ENCODE peak calls at places on chromosomes 6 and 20, in seven cellular contexts. One of them, this sample, is unnamed.

GRCh38 chr6:111215134-111215533 is 127.8 kb downstream of the SLC16A10 start:
- DNase-seq in CD8-positive, alpha-beta T cell: no peak
- DNase-seq in thoracic aorta: no peak
- DNase-seq in IMR-90: no peak
- DNase-seq in A549: no peak
- DNase-seq in body of pancreas: no peak
- DNase-seq in heart right ventricle: no peak
- DNase-seq in this sample: no peak

GRCh38 chr20:5539656-5540055 is 210.5 kb upstream of the SHLD1 start:
- DNase-seq in CD8-positive, alpha-beta T cell: no peak
- DNase-seq in thoracic aorta: no peak
- DNase-seq in IMR-90: no peak
- DNase-seq in A549: no peak
- DNase-seq in body of pancreas: no peak
- DNase-seq in heart right ventricle: no peak
- DNase-seq in this sample: no peak

GRCh38 chr20:21110811-21111210 is 4.7 kb upstream of the LINC00237 start:
- DNase-seq in CD8-positive, alpha-beta T cell: no peak
- DNase-seq in thoracic aorta: no peak
- DNase-seq in IMR-90: no peak
- DNase-seq in A549: no peak
- DNase-seq in body of pancreas: no peak
- DNase-seq in heart right ventricle: no peak
- DNase-seq in this sample: no peak

GRCh38 chr6:62445521-62445920 is 159.5 kb upstream of the KHDRBS2 start:
- DNase-seq in CD8-positive, alpha-beta T cell: no peak
- DNase-seq in thoracic aorta: no peak
- DNase-seq in IMR-90: no peak
- DNase-seq in A549: no peak
- DNase-seq in body of pancreas: no peak
- DNase-seq in heart right ventricle: no peak
- DNase-seq in this sample: no peak

GRCh38 chr6:41685641-41686380 is 47.5 kb downstream of the MDFI start:
- DNase-seq in CD8-positive, alpha-beta T cell: no peak
- DNase-seq in thoracic aorta: no peak
- DNase-seq in IMR-90: no peak
- DNase-seq in A549: no peak
- DNase-seq in body of pancreas: no peak
- DNase-seq in heart right ventricle: no peak
- DNase-seq in this sample: no peak

GRCh38 chr6:26251354-26252081 is 113.5 kb upstream of the BTN3A2 start:
- DNase-seq in CD8-positive, alpha-beta T cell: peak; percentile 47
- DNase-seq in thoracic aorta: no peak
- DNase-seq in IMR-90: peak; percentile 95
- DNase-seq in A549: no peak
- DNase-seq in body of pancreas: peak; percentile 12
- DNase-seq in heart right ventricle: peak; percentile 23
- DNase-seq in this sample: no peak

GRCh38 chr20:58927490-58928061 is 53.5 kb upstream of the NELFCD start:
- DNase-seq in CD8-positive, alpha-beta T cell: no peak
- DNase-seq in thoracic aorta: no peak
- DNase-seq in IMR-90: no peak
- DNase-seq in A549: no peak
- DNase-seq in body of pancreas: no peak
- DNase-seq in heart right ventricle: no peak
- DNase-seq in this sample: no peak

GRCh38 chr20:58195047-58195446 is 33.4 kb downstream of the ANKRD60 start:
- DNase-seq in CD8-positive, alpha-beta T cell: no peak
- DNase-seq in thoracic aorta: no peak
- DNase-seq in IMR-90: no peak
- DNase-seq in A549: no peak
- DNase-seq in body of pancreas: no peak
- DNase-seq in heart right ventricle: no peak
- DNase-seq in this sample: no peak

GRCh38 chr6:40187654-40188053 is 253.4 kb upstream of the MOCS1 start:
- DNase-seq in CD8-positive, alpha-beta T cell: no peak
- DNase-seq in thoracic aorta: no peak
- DNase-seq in IMR-90: no peak
- DNase-seq in A549: no peak
- DNase-seq in body of pancreas: no peak
- DNase-seq in heart right ventricle: no peak
- DNase-seq in this sample: no peak

GRCh38 chr6:40183902-40184301 is 249.6 kb upstream of the MOCS1 start:
- DNase-seq in CD8-positive, alpha-beta T cell: no peak
- DNase-seq in thoracic aorta: no peak
- DNase-seq in IMR-90: no peak
- DNase-seq in A549: no peak
- DNase-seq in body of pancreas: no peak
- DNase-seq in heart right ventricle: no peak
- DNase-seq in this sample: no peak

GRCh38 chr6:40188931-40189330 is 254.7 kb upstream of the MOCS1 start:
- DNase-seq in CD8-positive, alpha-beta T cell: no peak
- DNase-seq in thoracic aorta: no peak
- DNase-seq in IMR-90: no peak
- DNase-seq in A549: no peak
- DNase-seq in body of pancreas: no peak
- DNase-seq in heart right ventricle: no peak
- DNase-seq in this sample: no peak

GRCh38 chr6:40181367-40181766 is 247.1 kb upstream of the MOCS1 start:
- DNase-seq in CD8-positive, alpha-beta T cell: no peak
- DNase-seq in thoracic aorta: no peak
- DNase-seq in IMR-90: no peak
- DNase-seq in A549: no peak
- DNase-seq in body of pancreas: no peak
- DNase-seq in heart right ventricle: no peak
- DNase-seq in this sample: no peak

GRCh38 chr6:40185486-40185885 is 251.2 kb upstream of the MOCS1 start:
- DNase-seq in CD8-positive, alpha-beta T cell: no peak
- DNase-seq in thoracic aorta: no peak
- DNase-seq in IMR-90: no peak
- DNase-seq in A549: no peak
- DNase-seq in body of pancreas: no peak
- DNase-seq in heart right ventricle: no peak
- DNase-seq in this sample: no peak
- H3K9me3 ChIP-seq in CD8-positive, alpha-beta T cell: no peaks in the 10 kb centered on the region
- H3K9me3 ChIP-seq in thoracic aorta: peaks cover 7% of the 10 kb centered on the region
- H3K9me3 ChIP-seq in IMR-90: peaks cover 6% of the 10 kb centered on the region
- H3K9me3 ChIP-seq in A549: no peaks in the 10 kb centered on the region
- H3K9me3 ChIP-seq in body of pancreas: no peaks in the 10 kb centered on the region
- H3K9me3 ChIP-seq in heart right ventricle: peaks cover 11% of the 10 kb centered on the region
- H3K9me3 ChIP-seq in this sample: no peaks in the 10 kb centered on the region

DNA sequence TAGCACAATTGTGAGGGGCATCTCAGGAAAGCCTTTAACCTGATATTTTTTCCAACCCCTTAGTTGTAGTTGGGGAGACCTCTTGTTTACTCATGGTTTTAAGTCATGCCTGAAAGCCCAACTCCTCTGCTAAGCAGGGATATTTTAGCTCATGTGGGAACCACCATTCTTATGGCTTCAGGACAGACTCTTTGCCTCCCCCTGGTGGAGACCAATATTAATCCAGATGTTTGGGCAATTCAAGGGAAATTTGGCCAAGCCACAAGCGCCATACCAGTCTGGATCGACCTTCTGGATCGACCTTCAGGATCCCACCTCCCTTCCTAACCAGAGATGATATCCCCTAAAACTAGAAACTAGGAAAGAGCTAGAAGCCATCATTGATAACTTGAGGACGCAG is 211.2 kb downstream of the C6orf118 start:
- DNase-seq in CD8-positive, alpha-beta T cell: no peak
- DNase-seq in thoracic aorta: no peak
- DNase-seq in IMR-90: no peak
- DNase-seq in A549: peak; percentile 28
- DNase-seq in body of pancreas: no peak
- DNase-seq in heart right ventricle: no peak
- DNase-seq in this sample: no peak
- H3K9me3 ChIP-seq in CD8-positive, alpha-beta T cell: no peaks in the 10 kb centered on the region
- H3K9me3 ChIP-seq in thoracic aorta: peaks cover 4% of the 10 kb centered on the region
- H3K9me3 ChIP-seq in IMR-90: peaks cover 18% of the 10 kb centered on the region
- H3K9me3 ChIP-seq in A549: no peaks in the 10 kb centered on the region
- H3K9me3 ChIP-seq in body of pancreas: no peaks in the 10 kb centered on the region
- H3K9me3 ChIP-seq in heart right ventricle: no peaks in the 10 kb centered on the region
- H3K9me3 ChIP-seq in this sample: no peaks in the 10 kb centered on the region

DNA sequence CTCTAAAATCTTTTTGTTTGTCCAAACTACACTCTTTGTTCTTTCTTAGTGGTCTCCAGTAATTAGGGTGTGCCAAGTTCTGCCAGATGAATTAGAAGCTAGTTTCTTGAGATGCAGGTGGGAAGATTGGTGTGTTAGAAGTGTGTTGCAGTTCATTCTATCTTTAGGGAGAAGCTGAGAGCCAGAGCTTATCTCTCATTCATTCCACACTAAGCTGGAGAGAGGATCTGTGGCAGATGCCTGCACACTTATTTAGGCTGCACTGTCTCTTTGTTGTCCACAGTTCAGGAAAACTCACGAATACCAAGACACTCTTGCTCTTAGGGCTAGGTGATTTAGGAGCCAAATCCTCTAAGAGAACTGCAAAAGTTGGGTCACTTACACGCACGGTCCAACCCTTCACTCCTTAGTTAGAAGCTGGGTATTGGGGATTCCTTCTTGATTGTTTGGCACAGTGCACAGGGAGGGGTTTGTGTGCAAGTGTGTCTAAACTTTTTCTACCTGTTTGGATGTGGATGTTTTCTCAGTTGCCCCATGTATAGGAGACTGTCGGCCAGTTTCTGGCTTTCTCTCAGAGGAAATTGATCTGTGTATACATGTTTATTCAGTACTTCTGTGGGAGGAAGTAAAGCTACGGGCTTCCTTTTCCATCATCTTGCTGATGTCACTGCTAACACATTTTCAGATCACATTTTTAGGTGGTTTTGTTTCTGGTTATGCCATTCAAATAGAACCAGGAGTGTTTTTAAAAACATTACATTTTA is 49.5 kb downstream of the SMAP1 start:
- DNase-seq in CD8-positive, alpha-beta T cell: no peak
- DNase-seq in thoracic aorta: no peak
- DNase-seq in IMR-90: no peak
- DNase-seq in A549: no peak
- DNase-seq in body of pancreas: no peak
- DNase-seq in heart right ventricle: no peak
- DNase-seq in this sample: no peak
- H3K9me3 ChIP-seq in CD8-positive, alpha-beta T cell: peaks cover 8% of the 10 kb centered on the region
- H3K9me3 ChIP-seq in thoracic aorta: peaks cover 16% of the 10 kb centered on the region
- H3K9me3 ChIP-seq in IMR-90: peaks cover 8% of the 10 kb centered on the region
- H3K9me3 ChIP-seq in A549: peaks cover 4% of the 10 kb centered on the region
- H3K9me3 ChIP-seq in body of pancreas: no peaks in the 10 kb centered on the region
- H3K9me3 ChIP-seq in heart right ventricle: peaks cover 21% of the 10 kb centered on the region
- H3K9me3 ChIP-seq in this sample: no peaks in the 10 kb centered on the region

DNA sequence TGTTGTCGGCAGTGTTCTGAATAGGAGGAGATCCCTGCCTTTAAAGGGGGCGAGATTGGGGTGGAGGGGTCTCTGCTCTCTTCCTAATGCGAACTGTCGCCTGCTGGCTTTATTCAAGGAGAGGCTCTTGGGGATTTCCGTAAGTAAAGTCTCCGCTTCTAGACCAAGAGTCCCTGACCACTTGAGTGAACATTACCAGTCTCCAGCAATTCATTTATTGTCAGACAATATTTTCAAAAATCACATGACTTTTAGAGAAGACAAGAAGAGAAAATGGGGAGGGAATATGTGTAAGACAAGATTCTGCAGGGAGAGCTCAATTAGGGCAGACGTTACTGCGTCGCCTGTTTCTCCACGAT is 21.2 kb downstream of the POM121L2 start:
- DNase-seq in CD8-positive, alpha-beta T cell: no peak
- DNase-seq in thoracic aorta: no peak
- DNase-seq in IMR-90: no peak
- DNase-seq in A549: no peak
- DNase-seq in body of pancreas: no peak
- DNase-seq in heart right ventricle: no peak
- DNase-seq in this sample: no peak
- H3K9me3 ChIP-seq in CD8-positive, alpha-beta T cell: peaks cover 12% of the 10 kb centered on the region
- H3K9me3 ChIP-seq in thoracic aorta: no peaks in the 10 kb centered on the region
- H3K9me3 ChIP-seq in IMR-90: no peaks in the 10 kb centered on the region
- H3K9me3 ChIP-seq in A549: no peaks in the 10 kb centered on the region
- H3K9me3 ChIP-seq in body of pancreas: no peaks in the 10 kb centered on the region
- H3K9me3 ChIP-seq in heart right ventricle: no peaks in the 10 kb centered on the region
- H3K9me3 ChIP-seq in this sample: peaks cover 24% of the 10 kb centered on the region

GRCh38 chr20:56247954-56248782 is at the start of gene MC3R:
- DNase-seq in CD8-positive, alpha-beta T cell: peak; percentile 32
- DNase-seq in thoracic aorta: no peak
- DNase-seq in IMR-90: peak; percentile 30
- DNase-seq in A549: peak; percentile 63
- DNase-seq in body of pancreas: peak; percentile 58
- DNase-seq in heart right ventricle: peak; percentile 22
- DNase-seq in this sample: no peak

GRCh38 chr20:56245761-56246160 is 2.8 kb upstream of the MC3R start:
- DNase-seq in CD8-positive, alpha-beta T cell: no peak
- DNase-seq in thoracic aorta: no peak
- DNase-seq in IMR-90: no peak
- DNase-seq in A549: no peak
- DNase-seq in body of pancreas: no peak
- DNase-seq in heart right ventricle: no peak
- DNase-seq in this sample: no peak

GRCh38 chr20:56249244-56249955 is 868 bp downstream of the MC3R start:
- DNase-seq in CD8-positive, alpha-beta T cell: no peak
- DNase-seq in thoracic aorta: no peak
- DNase-seq in IMR-90: no peak
- DNase-seq in A549: peak; percentile 37
- DNase-seq in body of pancreas: no peak
- DNase-seq in heart right ventricle: no peak
- DNase-seq in this sample: no peak

DNA sequence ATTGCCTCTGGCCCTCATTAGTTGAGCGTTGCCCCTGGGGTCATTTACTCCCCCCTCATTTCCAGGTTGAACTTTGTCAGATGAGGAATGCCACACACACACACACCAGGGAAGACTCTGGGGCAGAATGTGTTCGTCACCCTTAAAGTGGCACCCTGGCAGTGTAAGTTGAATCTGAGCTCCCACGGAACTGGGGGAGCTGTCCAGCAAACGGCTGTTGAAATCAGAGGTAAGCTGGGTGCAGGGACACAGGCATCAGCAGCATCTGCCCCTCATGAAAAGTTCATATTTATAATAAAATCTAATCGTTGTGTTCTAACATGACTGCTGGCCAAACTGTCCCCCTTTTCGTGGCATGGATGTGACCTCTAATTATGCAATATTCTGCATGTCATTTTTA is 4.3 kb upstream of the MC3R start:
- DNase-seq in CD8-positive, alpha-beta T cell: no peak
- DNase-seq in thoracic aorta: no peak
- DNase-seq in IMR-90: no peak
- DNase-seq in A549: no peak
- DNase-seq in body of pancreas: no peak
- DNase-seq in heart right ventricle: no peak
- DNase-seq in this sample: no peak
- H3K9me3 ChIP-seq in CD8-positive, alpha-beta T cell: no peaks in the 10 kb centered on the region
- H3K9me3 ChIP-seq in thoracic aorta: no peaks in the 10 kb centered on the region
- H3K9me3 ChIP-seq in IMR-90: peaks cover 4% of the 10 kb centered on the region
- H3K9me3 ChIP-seq in A549: no peaks in the 10 kb centered on the region
- H3K9me3 ChIP-seq in body of pancreas: no peaks in the 10 kb centered on the region
- H3K9me3 ChIP-seq in heart right ventricle: no peaks in the 10 kb centered on the region
- H3K9me3 ChIP-seq in this sample: no peaks in the 10 kb centered on the region

This sample was measured in T-helper 17 cell.